ENCODE peak calls at places on chromosomes 16 and 17, in four cellular contexts. O, M, G and C are unnamed samples.

GRCh38 chr17:3804503-3804931 is 3.5 kb upstream of the ITGAE start:
- DNase-seq in O (no peak), M (no peak), G (no peak), C (peak; percentile 79)

GRCh38 chr17:38702900-38703741 is 2.0 kb upstream of the MLLT6 start:
- DNase-seq in O (peak; percentile 59), M (no peak), G (no peak), C (no peak)

GRCh38 chr16:53745126-53745525 is 41.2 kb downstream of the FTO start:
- DNase-seq in O (no peak), M (no peak), G (no peak), C (no peak)

GRCh38 chr17:66313325-66313724 is 10.9 kb downstream of the PRKCA start:
- DNase-seq in O (no peak), M (no peak), G (no peak), C (no peak)

GRCh38 chr16:85285681-85286065 is 173.4 kb upstream of the CIBAR2 start:
- DNase-seq in O (no peak), M (no peak), G (no peak), C (no peak)

GRCh38 chr16:87572959-87573358 is 29.3 kb upstream of the JPH3 start:
- DNase-seq in O (no peak), M (no peak), G (no peak), C (no peak)

GRCh38 chr16:84266451-84266850 is 26.6 kb upstream of the KCNG4 start:
- DNase-seq in O (peak; percentile 20), M (no peak), G (no peak), C (peak; percentile 91)

GRCh38 chr16:54140788-54141136 is 145.8 kb downstream of the IRX3 start:
- DNase-seq in O (no peak), M (no peak), G (no peak), C (no peak)

GRCh38 chr17:18925187-18925586 is 26.8 kb upstream of the SLC5A10 start:
- DNase-seq in O (no peak), M (no peak), G (no peak), C (no peak)

GRCh38 chr17:3104322-3104721 is at the start of gene OR1D2:
- DNase-seq in O (no peak), M (no peak), G (no peak), C (no peak)

GRCh38 chr16:50196736-50197135 is 43.6 kb downstream of the TENT4B start:
- DNase-seq in O (no peak), M (no peak), G (no peak), C (no peak)

GRCh38 chr17:3964203-3965122 is at the start of gene ATP2A3:
- DNase-seq in O (peak; percentile 78), M (no peak), G (no peak), C (peak; percentile 64)

GRCh38 chr17:77011173-77012011 is 129.4 kb upstream of the SEC14L1 start:
- DNase-seq in O (peak; percentile 41), M (no peak), G (no peak), C (peak; percentile 40)

GRCh38 chr16:3971706-3972105 is 91.2 kb upstream of the CREBBP start:
- DNase-seq in O (no peak), M (no peak), G (no peak), C (no peak)

GRCh38 chr16:22694887-22695382 is 119.0 kb upstream of the HS3ST2 start:
- DNase-seq in O (peak; percentile 22), M (no peak), G (peak; percentile 84), C (no peak)

GRCh38 chr16:12796498-12796897 is 7.2 kb downstream of the CPPED1 start:
- DNase-seq in O (no peak), M (no peak), G (no peak), C (no peak)

GRCh38 chr17:73011016-73011486 is 81.4 kb downstream of the SLC39A11 start:
- DNase-seq in O (no peak), M (no peak), G (no peak), C (no peak)

GRCh38 chr17:18066866-18067265 is 20.9 kb upstream of the DRG2 start:
- DNase-seq in O (no peak), M (no peak), G (no peak), C (no peak)

GRCh38 chr17:18377437-18378204 is at the start of gene EVPLL:
- DNase-seq in O (peak; percentile 81), M (no peak), G (peak; percentile 70), C (peak; percentile 93)

GRCh38 chr16:17921357-17921978 is 415.1 kb downstream of the NPIPA8 start:
- DNase-seq in O (peak; percentile 69), M (no peak), G (no peak), C (peak; percentile 60)

GRCh38 chr16:89523680-89524344 is 15.6 kb downstream of the SPG7 start:
- DNase-seq in O (no peak), M (no peak), G (no peak), C (no peak)

GRCh38 chr16:86520317-86521210 is 10.2 kb downstream of the FOXF1 start:
- DNase-seq in O (no peak), M (no peak), G (peak; percentile 74), C (no peak)

GRCh38 chr17:12256380-12256995 is 235.8 kb downstream of the MAP2K4 start:
- DNase-seq in O (peak; percentile 18), M (peak; percentile 39), G (peak; percentile 74), C (peak; percentile 38)

GRCh38 chr17:35953720-35954119 is 10.2 kb upstream of the LYZL6 start:
- DNase-seq in O (no peak), M (no peak), G (no peak), C (no peak)

GRCh38 chr17:13030459-13031305 is 12.9 kb upstream of the ELAC2 start:
- DNase-seq in O (peak; percentile 15), M (no peak), G (no peak), C (peak; percentile 43)

GRCh38 chr16:69131167-69131748 is 1.1 kb downstream of the CHTF8 start:
- DNase-seq in O (no peak), M (no peak), G (no peak), C (no peak)

GRCh38 chr17:17999364-18000007 is 26.8 kb downstream of the DRC3 start:
- DNase-seq in O (no peak), M (no peak), G (no peak), C (no peak)

GRCh38 chr16:23424292-23424958 is 28.6 kb downstream of the COG7 start:
- DNase-seq in O (peak; percentile 84), M (no peak), G (peak; percentile 89), C (no peak)

GRCh38 chr16:14358697-14359305 is 271.3 kb downstream of the PARN start:
- DNase-seq in O (no peak), M (no peak), G (no peak), C (no peak)

GRCh38 chr16:5412721-5413120 is 315.1 kb upstream of the EEF2KMT start:
- DNase-seq in O (no peak), M (no peak), G (no peak), C (no peak)

GRCh38 chr16:51919736-51920135 is 627.2 kb downstream of the TOX3 start:
- DNase-seq in O (no peak), M (no peak), G (no peak), C (no peak)

GRCh38 chr17:35368086-35368824 is 5.2 kb downstream of the SLFN11 start:
- DNase-seq in O (peak; percentile 46), M (no peak), G (no peak), C (peak; percentile 10)

GRCh38 chr16:64907844-64908243 is 214.0 kb downstream of the CDH11 start:
- DNase-seq in O (no peak), M (peak; percentile 20), G (no peak), C (no peak)

GRCh38 chr17:38656959-38657823 is 17.6 kb downstream of the EPOP start:
- DNase-seq in O (no peak), M (no peak), G (no peak), C (peak; percentile 21)

DNA sequence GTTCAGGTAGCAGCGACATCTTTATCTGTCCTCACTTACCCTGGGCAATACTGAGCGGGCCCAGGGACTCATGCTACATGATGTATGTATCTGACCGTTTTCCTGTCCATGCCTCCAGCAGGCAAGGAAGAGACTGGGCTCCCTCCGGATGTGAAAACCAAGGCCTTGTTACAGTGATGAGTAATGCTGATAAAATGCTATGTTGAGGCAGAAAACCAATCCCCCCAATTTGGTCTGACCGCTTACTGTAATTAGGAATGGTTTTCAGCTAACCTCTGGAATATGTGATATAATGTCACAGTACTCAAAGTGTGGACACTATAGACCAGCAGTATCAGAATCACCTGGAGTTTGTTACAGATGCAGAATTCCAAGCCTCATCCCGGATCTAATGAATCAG is 589.9 kb downstream of the HS3ST4 start:
- DNase-seq in O (no peak), M (no peak), G (no peak), C (no peak)
- H3K27ac ChIP-seq in O (no peak overlapping the region), M (no peak overlapping the region), G (no peak overlapping the region), C (no peak overlapping the region)

GRCh38 chr16:11700264-11701029 is 32.2 kb downstream of the SNN start:
- DNase-seq in O (no peak), M (no peak), G (peak; percentile 40), C (no peak)
- H3K27ac ChIP-seq in O (no peak overlapping the region), M (no peak overlapping the region), G (no peak overlapping the region), C (peak overlapping the region; percentile 29)

DNA sequence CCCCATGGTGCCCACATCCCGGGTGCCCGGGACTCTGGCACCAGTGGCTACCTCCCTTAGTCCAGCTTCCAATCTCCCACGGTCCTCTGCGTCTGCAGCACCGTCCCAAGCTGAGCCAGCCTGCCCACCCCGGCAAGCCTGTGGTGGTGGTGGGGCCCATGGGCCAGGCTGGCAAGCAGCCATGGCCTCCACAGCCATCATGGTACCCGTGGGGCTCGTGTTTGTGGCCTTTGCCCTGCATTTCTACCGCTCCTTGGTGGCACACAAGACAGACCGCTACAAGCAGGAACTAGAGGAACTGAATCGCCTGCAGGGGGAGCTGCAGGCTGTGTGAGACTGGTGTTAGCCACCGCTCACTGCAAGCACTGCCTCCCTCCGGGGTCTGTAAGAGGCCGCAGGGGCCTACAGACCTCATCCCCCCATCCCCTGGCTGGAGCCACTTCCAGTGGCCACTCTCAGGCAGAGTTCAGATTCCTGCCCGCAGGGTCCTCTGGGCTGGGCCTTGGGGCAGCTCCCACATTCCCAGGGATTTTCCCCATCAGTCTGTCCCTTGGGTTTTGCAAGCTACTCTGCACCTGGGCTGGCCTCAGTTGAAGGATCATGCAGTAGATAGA is 3.9 kb upstream of the SETD1A start:
- DNase-seq in O (peak; percentile 73), M (peak; percentile 52), G (peak; percentile 76), C (peak; percentile 75)
- H3K27ac ChIP-seq in O (no peak overlapping the region), M (no peak overlapping the region), G (peak overlapping the region; percentile 24), C (no peak overlapping the region)

DNA sequence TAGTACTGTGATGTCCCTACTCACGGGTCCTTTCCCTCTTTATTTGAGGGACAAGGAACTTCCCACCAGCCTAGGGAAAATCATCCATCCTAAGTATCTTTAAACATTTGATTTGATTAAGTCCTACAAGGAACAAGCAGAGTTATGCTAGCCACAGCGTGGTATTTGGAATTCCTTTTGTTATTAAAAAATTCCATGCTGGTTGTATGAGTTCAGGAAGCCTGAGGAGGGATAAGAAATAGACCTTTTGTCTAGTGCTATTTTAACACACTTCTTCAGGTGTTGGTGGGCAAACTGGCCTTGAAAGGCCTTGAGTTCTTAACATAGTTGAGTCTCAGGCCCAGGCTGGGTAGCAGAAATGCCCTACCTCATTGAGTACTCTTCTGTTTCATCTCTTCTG is 105.4 kb upstream of the TBX2 start:
- DNase-seq in O (no peak), M (no peak), G (no peak), C (no peak)
- H3K27ac ChIP-seq in O (no peak overlapping the region), M (no peak overlapping the region), G (no peak overlapping the region), C (no peak overlapping the region)

GRCh38 chr16:80652441-80652840 is 111.6 kb downstream of the DYNLRB2 start:
- DNase-seq in O (no peak), M (no peak), G (no peak), C (no peak)
- H3K27ac ChIP-seq in O (no peak overlapping the region), M (no peak overlapping the region), G (no peak overlapping the region), C (no peak overlapping the region)